ENCODE peak calls at places on chromosomes 11 and 22, in nine cellular contexts. One of them, this sample, is unnamed.

GRCh38 chr11:45089251-45089650 is 57.2 kb upstream of the PRDM11 start:
- DNase-seq in thoracic aorta: peak; percentile 64
- DNase-seq in EH: peak; percentile 99
- DNase-seq in iPS-NIHi11: no peak
- DNase-seq in fibroblast of mammary gland: peak; percentile 99
- DNase-seq in NCI-H774: no peak
- DNase-seq in lower leg skin: peak; percentile 95
- DNase-seq in posterior vena cava: peak; percentile 95
- DNase-seq in lower lobe of right lung: no peak
- DNase-seq in this sample: no peak

GRCh38 chr11:69353696-69354544 is 60.0 kb downstream of the MYEOV start:
- DNase-seq in thoracic aorta: no peak
- DNase-seq in EH: peak; percentile 7
- DNase-seq in iPS-NIHi11: no peak
- DNase-seq in fibroblast of mammary gland: no peak
- DNase-seq in NCI-H774: no peak
- DNase-seq in lower leg skin: peak; percentile 68
- DNase-seq in posterior vena cava: peak; percentile 68
- DNase-seq in lower lobe of right lung: peak; percentile 29
- DNase-seq in this sample: no peak

GRCh38 chr11:75523189-75523588 is 2.6 kb downstream of the GDPD5 start:
- DNase-seq in thoracic aorta: no peak
- DNase-seq in EH: no peak
- DNase-seq in iPS-NIHi11: no peak
- DNase-seq in fibroblast of mammary gland: no peak
- DNase-seq in NCI-H774: no peak
- DNase-seq in lower leg skin: no peak
- DNase-seq in posterior vena cava: no peak
- DNase-seq in lower lobe of right lung: no peak
- DNase-seq in this sample: no peak

GRCh38 chr11:126567419-126567818 is 211.9 kb downstream of the ST3GAL4 start:
- DNase-seq in thoracic aorta: no peak
- DNase-seq in EH: no peak
- DNase-seq in iPS-NIHi11: no peak
- DNase-seq in fibroblast of mammary gland: no peak
- DNase-seq in NCI-H774: no peak
- DNase-seq in lower leg skin: no peak
- DNase-seq in posterior vena cava: no peak
- DNase-seq in lower lobe of right lung: no peak
- DNase-seq in this sample: no peak

GRCh38 chr11:112285918-112286317 is 25.3 kb upstream of the PLET1 start:
- DNase-seq in thoracic aorta: no peak
- DNase-seq in EH: peak; percentile 43
- DNase-seq in iPS-NIHi11: no peak
- DNase-seq in fibroblast of mammary gland: peak; percentile 4
- DNase-seq in NCI-H774: no peak
- DNase-seq in lower leg skin: no peak
- DNase-seq in posterior vena cava: no peak
- DNase-seq in lower lobe of right lung: no peak
- DNase-seq in this sample: no peak

GRCh38 chr11:34349882-34350281 is 7.9 kb downstream of the ABTB2 start:
- DNase-seq in thoracic aorta: no peak
- DNase-seq in EH: no peak
- DNase-seq in iPS-NIHi11: no peak
- DNase-seq in fibroblast of mammary gland: peak; percentile 72
- DNase-seq in NCI-H774: no peak
- DNase-seq in lower leg skin: no peak
- DNase-seq in posterior vena cava: no peak
- DNase-seq in lower lobe of right lung: no peak
- DNase-seq in this sample: no peak

GRCh38 chr11:10909141-10909883 is 51.5 kb upstream of the ZBED5 start:
- DNase-seq in thoracic aorta: no peak
- DNase-seq in EH: peak; percentile 77
- DNase-seq in iPS-NIHi11: no peak
- DNase-seq in fibroblast of mammary gland: peak; percentile 59
- DNase-seq in NCI-H774: no peak
- DNase-seq in lower leg skin: no peak
- DNase-seq in posterior vena cava: no peak
- DNase-seq in lower lobe of right lung: no peak
- DNase-seq in this sample: no peak

GRCh38 chr11:118715837-118716260 is 36.4 kb upstream of the TREH start:
- DNase-seq in thoracic aorta: no peak
- DNase-seq in EH: no peak
- DNase-seq in iPS-NIHi11: peak; percentile 70
- DNase-seq in fibroblast of mammary gland: no peak
- DNase-seq in NCI-H774: no peak
- DNase-seq in lower leg skin: no peak
- DNase-seq in posterior vena cava: no peak
- DNase-seq in lower lobe of right lung: no peak
- DNase-seq in this sample: no peak

GRCh38 chr11:60985991-60986915 is 14.8 kb downstream of the CD6 start:
- DNase-seq in thoracic aorta: no peak
- DNase-seq in EH: peak; percentile 13
- DNase-seq in iPS-NIHi11: no peak
- DNase-seq in fibroblast of mammary gland: peak; percentile 43
- DNase-seq in NCI-H774: no peak
- DNase-seq in lower leg skin: peak; percentile 88
- DNase-seq in posterior vena cava: no peak
- DNase-seq in lower lobe of right lung: peak; percentile 81
- DNase-seq in this sample: no peak

GRCh38 chr11:17703951-17704350 is 15.4 kb upstream of the MYOD1 start:
- DNase-seq in thoracic aorta: no peak
- DNase-seq in EH: peak; percentile 54
- DNase-seq in iPS-NIHi11: peak; percentile 44
- DNase-seq in fibroblast of mammary gland: peak; percentile 49
- DNase-seq in NCI-H774: no peak
- DNase-seq in lower leg skin: no peak
- DNase-seq in posterior vena cava: no peak
- DNase-seq in lower lobe of right lung: no peak
- DNase-seq in this sample: no peak

GRCh38 chr11:93329936-93330445 is 551 bp upstream of the DEUP1 start:
- DNase-seq in thoracic aorta: no peak
- DNase-seq in EH: no peak
- DNase-seq in iPS-NIHi11: peak; percentile 49
- DNase-seq in fibroblast of mammary gland: peak; percentile 4
- DNase-seq in NCI-H774: peak; percentile 83
- DNase-seq in lower leg skin: no peak
- DNase-seq in posterior vena cava: no peak
- DNase-seq in lower lobe of right lung: no peak
- DNase-seq in this sample: no peak

GRCh38 chr22:48476599-48476998 is 1351.1 kb downstream of the BRD1 start:
- DNase-seq in thoracic aorta: no peak
- DNase-seq in EH: no peak
- DNase-seq in iPS-NIHi11: no peak
- DNase-seq in fibroblast of mammary gland: no peak
- DNase-seq in NCI-H774: no peak
- DNase-seq in lower leg skin: peak; percentile 49
- DNase-seq in posterior vena cava: no peak
- DNase-seq in lower lobe of right lung: peak; percentile 18
- DNase-seq in this sample: no peak

GRCh38 chr11:116696381-116696941 is 76.3 kb downstream of the BUD13 start:
- DNase-seq in thoracic aorta: no peak
- DNase-seq in EH: peak; percentile 37
- DNase-seq in iPS-NIHi11: peak; percentile 33
- DNase-seq in fibroblast of mammary gland: peak; percentile 4
- DNase-seq in NCI-H774: no peak
- DNase-seq in lower leg skin: peak; percentile 78
- DNase-seq in posterior vena cava: peak; percentile 66
- DNase-seq in lower lobe of right lung: no peak
- DNase-seq in this sample: no peak

GRCh38 chr22:26846645-26847044 is 189.3 kb downstream of the MIAT start:
- DNase-seq in thoracic aorta: no peak
- DNase-seq in EH: peak; percentile 13
- DNase-seq in iPS-NIHi11: no peak
- DNase-seq in fibroblast of mammary gland: no peak
- DNase-seq in NCI-H774: no peak
- DNase-seq in lower leg skin: peak; percentile 29
- DNase-seq in posterior vena cava: no peak
- DNase-seq in lower lobe of right lung: no peak
- DNase-seq in this sample: no peak

GRCh38 chr11:36376315-36376887 is 80.3 kb downstream of the PRR5L start:
- DNase-seq in thoracic aorta: no peak
- DNase-seq in EH: peak; percentile 68
- DNase-seq in iPS-NIHi11: peak; percentile 54
- DNase-seq in fibroblast of mammary gland: peak; percentile 19
- DNase-seq in NCI-H774: no peak
- DNase-seq in lower leg skin: no peak
- DNase-seq in posterior vena cava: peak; percentile 81
- DNase-seq in lower lobe of right lung: peak; percentile 60
- DNase-seq in this sample: no peak

GRCh38 chr11:68370211-68371111 is 58.1 kb downstream of the LRP5 start:
- DNase-seq in thoracic aorta: no peak
- DNase-seq in EH: peak; percentile 33
- DNase-seq in iPS-NIHi11: no peak
- DNase-seq in fibroblast of mammary gland: no peak
- DNase-seq in NCI-H774: no peak
- DNase-seq in lower leg skin: no peak
- DNase-seq in posterior vena cava: no peak
- DNase-seq in lower lobe of right lung: peak; percentile 63
- DNase-seq in this sample: no peak

GRCh38 chr11:95485115-95485900 is 254.3 kb upstream of the SESN3 start:
- DNase-seq in thoracic aorta: no peak
- DNase-seq in EH: peak; percentile 17
- DNase-seq in iPS-NIHi11: no peak
- DNase-seq in fibroblast of mammary gland: peak; percentile 65
- DNase-seq in NCI-H774: no peak
- DNase-seq in lower leg skin: no peak
- DNase-seq in posterior vena cava: no peak
- DNase-seq in lower lobe of right lung: no peak
- DNase-seq in this sample: no peak

GRCh38 chr22:20751185-20751851 is 22.6 kb upstream of the SERPIND1 start:
- DNase-seq in thoracic aorta: no peak
- DNase-seq in EH: no peak
- DNase-seq in iPS-NIHi11: peak; percentile 54
- DNase-seq in fibroblast of mammary gland: no peak
- DNase-seq in NCI-H774: no peak
- DNase-seq in lower leg skin: no peak
- DNase-seq in posterior vena cava: peak; percentile 56
- DNase-seq in lower lobe of right lung: no peak
- DNase-seq in this sample: no peak

GRCh38 chr11:103436131-103436770 is 327.0 kb downstream of the DYNC2H1 start:
- DNase-seq in thoracic aorta: no peak
- DNase-seq in EH: peak; percentile 15
- DNase-seq in iPS-NIHi11: no peak
- DNase-seq in fibroblast of mammary gland: no peak
- DNase-seq in NCI-H774: no peak
- DNase-seq in lower leg skin: no peak
- DNase-seq in posterior vena cava: no peak
- DNase-seq in lower lobe of right lung: no peak
- DNase-seq in this sample: no peak

GRCh38 chr11:114081641-114082414 is 22.3 kb downstream of the ZBTB16 start:
- DNase-seq in thoracic aorta: no peak
- DNase-seq in EH: peak; percentile 4
- DNase-seq in iPS-NIHi11: no peak
- DNase-seq in fibroblast of mammary gland: peak; percentile 89
- DNase-seq in NCI-H774: no peak
- DNase-seq in lower leg skin: no peak
- DNase-seq in posterior vena cava: no peak
- DNase-seq in lower lobe of right lung: no peak
- DNase-seq in this sample: no peak

GRCh38 chr11:117815262-117815803 is 9.2 kb downstream of the FXYD2 start:
- DNase-seq in thoracic aorta: no peak
- DNase-seq in EH: no peak
- DNase-seq in iPS-NIHi11: no peak
- DNase-seq in fibroblast of mammary gland: no peak
- DNase-seq in NCI-H774: no peak
- DNase-seq in lower leg skin: no peak
- DNase-seq in posterior vena cava: peak; percentile 86
- DNase-seq in lower lobe of right lung: peak; percentile 76
- DNase-seq in this sample: peak; percentile 90

GRCh38 chr11:128697645-128698174 is 3.8 kb downstream of the FLI1 start:
- DNase-seq in thoracic aorta: no peak
- DNase-seq in EH: no peak
- DNase-seq in iPS-NIHi11: no peak
- DNase-seq in fibroblast of mammary gland: no peak
- DNase-seq in NCI-H774: no peak
- DNase-seq in lower leg skin: no peak
- DNase-seq in posterior vena cava: no peak
- DNase-seq in lower lobe of right lung: no peak
- DNase-seq in this sample: no peak

GRCh38 chr22:50220603-50221409 is 20.0 kb downstream of the SELENOO start:
- DNase-seq in thoracic aorta: no peak
- DNase-seq in EH: no peak
- DNase-seq in iPS-NIHi11: no peak
- DNase-seq in fibroblast of mammary gland: no peak
- DNase-seq in NCI-H774: no peak
- DNase-seq in lower leg skin: no peak
- DNase-seq in posterior vena cava: peak; percentile 78
- DNase-seq in lower lobe of right lung: peak; percentile 39
- DNase-seq in this sample: no peak

GRCh38 chr22:43423046-43423445 is 11.2 kb downstream of the MPPED1 start:
- DNase-seq in thoracic aorta: no peak
- DNase-seq in EH: no peak
- DNase-seq in iPS-NIHi11: no peak
- DNase-seq in fibroblast of mammary gland: no peak
- DNase-seq in NCI-H774: no peak
- DNase-seq in lower leg skin: no peak
- DNase-seq in posterior vena cava: no peak
- DNase-seq in lower lobe of right lung: peak; percentile 24
- DNase-seq in this sample: no peak

GRCh38 chr11:104653011-104653806 is 245.1 kb downstream of the CASP12 start:
- DNase-seq in thoracic aorta: no peak
- DNase-seq in EH: peak; percentile 0
- DNase-seq in iPS-NIHi11: no peak
- DNase-seq in fibroblast of mammary gland: peak; percentile 20
- DNase-seq in NCI-H774: no peak
- DNase-seq in lower leg skin: no peak
- DNase-seq in posterior vena cava: no peak
- DNase-seq in lower lobe of right lung: no peak
- DNase-seq in this sample: peak; percentile 34

GRCh38 chr11:69010964-69011623 is 2.0 kb downstream of the MRGPRF start:
- DNase-seq in thoracic aorta: peak; percentile 48
- DNase-seq in EH: peak; percentile 91
- DNase-seq in iPS-NIHi11: peak; percentile 96
- DNase-seq in fibroblast of mammary gland: peak; percentile 67
- DNase-seq in NCI-H774: peak; percentile 2
- DNase-seq in lower leg skin: peak; percentile 95
- DNase-seq in posterior vena cava: peak; percentile 93
- DNase-seq in lower lobe of right lung: peak; percentile 63
- DNase-seq in this sample: no peak

GRCh38 chr11:14547440-14547839 is 27.3 kb upstream of the PSMA1 start:
- DNase-seq in thoracic aorta: no peak
- DNase-seq in EH: no peak
- DNase-seq in iPS-NIHi11: no peak
- DNase-seq in fibroblast of mammary gland: no peak
- DNase-seq in NCI-H774: no peak
- DNase-seq in lower leg skin: no peak
- DNase-seq in posterior vena cava: no peak
- DNase-seq in lower lobe of right lung: no peak
- DNase-seq in this sample: no peak

GRCh38 chr11:64675417-64676252 is 47.4 kb downstream of the NRXN2 start:
- DNase-seq in thoracic aorta: peak; percentile 74
- DNase-seq in EH: peak; percentile 84
- DNase-seq in iPS-NIHi11: no peak
- DNase-seq in fibroblast of mammary gland: peak; percentile 92
- DNase-seq in NCI-H774: no peak
- DNase-seq in lower leg skin: peak; percentile 92
- DNase-seq in posterior vena cava: peak; percentile 94
- DNase-seq in lower lobe of right lung: no peak
- DNase-seq in this sample: no peak

GRCh38 chr11:15967966-15968365 is 388.4 kb downstream of the SOX6 start:
- DNase-seq in thoracic aorta: no peak
- DNase-seq in EH: peak; percentile 48
- DNase-seq in iPS-NIHi11: no peak
- DNase-seq in fibroblast of mammary gland: peak; percentile 89
- DNase-seq in NCI-H774: no peak
- DNase-seq in lower leg skin: no peak
- DNase-seq in posterior vena cava: no peak
- DNase-seq in lower lobe of right lung: no peak
- DNase-seq in this sample: no peak